ENCODE peak calls at places on chromosomes 6 and 20, in ten cellular contexts. R is glutamatergic neuron; Z is stimulated activated CD4-positive, alpha-beta T cell treated with anti-CD3 and anti-CD28 coated beads, Interleukin-12 subunit alpha, Interleukin-12 subunit beta, amount 100 ng/mL, for 48 hours; L is activated naive CD4-positive, alpha-beta T cell treated with anti-CD3 and anti-CD28 coated beads, Interleukin-2, amount 10 ng/mL, durations not matched to agents 7 days and 5 days; T is AG09319; O is NCI-H187; J is NCI-H1092; N is AG09309; V is WTC11; B is left colon. I is an unnamed sample.

GRCh38 chr6:146354451-146354850 is 189.2 kb upstream of the RAB32 start:
- DNase-seq in R (no peak), Z (no peak), L (no peak), T (no peak), O (no peak), J (no peak), N (no peak), V (no peak), B (no peak), I (no peak)

GRCh38 chr6:158669145-158670035 is 19.5 kb downstream of the SYTL3 start:
- DNase-seq in R (no peak), Z (no peak), L (no peak), T (no peak), O (no peak), J (no peak), N (no peak), V (no peak), B (no peak), I (no peak)

GRCh38 chr20:17344775-17345174 is 117.9 kb downstream of the PCSK2 start:
- DNase-seq in R (no peak), Z (no peak), L (no peak), T (no peak), O (no peak), J (no peak), N (no peak), V (no peak), B (no peak), I (peak)

GRCh38 chr6:26273673-26274595 is 91.1 kb upstream of the BTN3A2 start:
- DNase-seq in R (no peak), Z (no peak), L (peak), T (no peak), O (no peak), J (no peak), N (no peak), V (no peak), B (no peak), I (no peak)

GRCh38 chr6:22017272-22017671 is 279.6 kb downstream of the PRL start:
- DNase-seq in R (no peak), Z (no peak), L (no peak), T (no peak), O (no peak), J (no peak), N (no peak), V (no peak), B (no peak), I (no peak)

GRCh38 chr6:153069897-153070296 is 61.2 kb downstream of the RGS17 start:
- DNase-seq in R (no peak), Z (no peak), L (no peak), T (no peak), O (no peak), J (no peak), N (no peak), V (no peak), B (no peak), I (no peak)

GRCh38 chr6:30763618-30764489 is 19.5 kb upstream of the IER3 start:
- DNase-seq in R (no peak), Z (no peak), L (peak), T (no peak), O (no peak), J (no peak), N (no peak), V (peak), B (no peak), I (no peak)

GRCh38 chr20:51860015-51860882 is 57.9 kb upstream of the SALL4 start:
- DNase-seq in R (no peak), Z (no peak), L (no peak), T (no peak), O (no peak), J (no peak), N (peak), V (no peak), B (peak), I (no peak)

GRCh38 chr20:58294497-58295455 is 14.7 kb upstream of the RAB22A start:
- DNase-seq in R (no peak), Z (no peak), L (no peak), T (no peak), O (no peak), J (no peak), N (no peak), V (no peak), B (no peak), I (no peak)

GRCh38 chr6:37049735-37049989 is 44.2 kb downstream of the FGD2 start:
- DNase-seq in R (no peak), Z (no peak), L (no peak), T (no peak), O (no peak), J (no peak), N (no peak), V (no peak), B (no peak), I (no peak)

GRCh38 chr6:73823046-73823735 is 127.2 kb downstream of the CD109 start:
- DNase-seq in R (no peak), Z (no peak), L (no peak), T (no peak), O (peak), J (peak), N (no peak), V (no peak), B (no peak), I (no peak)

GRCh38 chr20:1800777-1801176 is 94.4 kb upstream of the SIRPA start:
- DNase-seq in R (no peak), Z (no peak), L (no peak), T (no peak), O (no peak), J (no peak), N (no peak), V (no peak), B (no peak), I (no peak)

GRCh38 chr6:157034433-157035230 is 257.5 kb downstream of the ARID1B start:
- DNase-seq in R (no peak), Z (no peak), L (no peak), T (no peak), O (peak), J (no peak), N (no peak), V (no peak), B (no peak), I (no peak)

GRCh38 chr20:63848003-63848911 is 13.0 kb upstream of the ABHD16B start:
- DNase-seq in R (no peak), Z (no peak), L (no peak), T (no peak), O (no peak), J (no peak), N (no peak), V (no peak), B (no peak), I (no peak)

GRCh38 chr6:22657341-22657985 is 88.1 kb downstream of the HDGFL1 start:
- DNase-seq in R (no peak), Z (no peak), L (no peak), T (no peak), O (no peak), J (no peak), N (no peak), V (no peak), B (no peak), I (no peak)

GRCh38 chr6:47116616-47117015 is 74.5 kb upstream of the ADGRF1 start:
- DNase-seq in R (no peak), Z (no peak), L (no peak), T (no peak), O (no peak), J (no peak), N (no peak), V (no peak), B (peak), I (no peak)

GRCh38 chr6:19415605-19416326 is 421.4 kb upstream of the ID4 start:
- DNase-seq in R (no peak), Z (no peak), L (no peak), T (no peak), O (no peak), J (no peak), N (peak), V (no peak), B (no peak), I (no peak)

GRCh38 chr20:42739692-42740091 is 450.0 kb downstream of the PTPRT start:
- DNase-seq in R (no peak), Z (no peak), L (no peak), T (no peak), O (no peak), J (no peak), N (no peak), V (no peak), B (no peak), I (no peak)

GRCh38 chr20:59566631-59567524 is 37.5 kb upstream of the PHACTR3 start:
- DNase-seq in R (no peak), Z (no peak), L (no peak), T (no peak), O (no peak), J (no peak), N (no peak), V (no peak), B (no peak), I (no peak)

GRCh38 chr6:41028618-41029486 is 10.2 kb downstream of the UNC5CL start:
- DNase-seq in R (no peak), Z (peak), L (no peak), T (no peak), O (no peak), J (no peak), N (no peak), V (no peak), B (no peak), I (no peak)

GRCh38 chr6:117711369-117711768 is 36.1 kb downstream of the NUS1 start:
- DNase-seq in R (no peak), Z (no peak), L (peak), T (no peak), O (no peak), J (no peak), N (no peak), V (no peak), B (no peak), I (no peak)

GRCh38 chr6:31907158-31907813 is 5.4 kb upstream of the ZBTB12 start:
- DNase-seq in R (no peak), Z (no peak), L (no peak), T (peak), O (no peak), J (no peak), N (peak), V (no peak), B (no peak), I (no peak)

GRCh38 chr20:61135966-61136365 is 116.1 kb upstream of the CDH4 start:
- DNase-seq in R (no peak), Z (no peak), L (no peak), T (no peak), O (no peak), J (no peak), N (no peak), V (no peak), B (no peak), I (no peak)

GRCh38 chr20:50198716-50199115 is 8.1 kb downstream of the CEBPB start:
- DNase-seq in R (no peak), Z (no peak), L (no peak), T (no peak), O (no peak), J (no peak), N (no peak), V (no peak), B (no peak), I (no peak)

GRCh38 chr20:55232647-55233046 is 757.3 kb downstream of the DOK5 start:
- DNase-seq in R (no peak), Z (no peak), L (no peak), T (no peak), O (no peak), J (no peak), N (no peak), V (no peak), B (no peak), I (no peak)

GRCh38 chr6:99446076-99446475 is 21.0 kb upstream of the PNISR start:
- DNase-seq in R (no peak), Z (no peak), L (no peak), T (no peak), O (no peak), J (no peak), N (no peak), V (no peak), B (no peak), I (no peak)

GRCh38 chr20:51284161-51284560 is 258.4 kb downstream of the NFATC2 start:
- DNase-seq in R (no peak), Z (no peak), L (no peak), T (no peak), O (no peak), J (no peak), N (no peak), V (no peak), B (no peak), I (no peak)

GRCh38 chr6:89675949-89676753 is 37.6 kb upstream of the LYRM2 start:
- DNase-seq in R (no peak), Z (no peak), L (no peak), T (peak), O (no peak), J (no peak), N (no peak), V (no peak), B (no peak), I (no peak)

GRCh38 chr6:148508401-148509151 is 165.9 kb downstream of the SASH1 start:
- DNase-seq in R (no peak), Z (no peak), L (no peak), T (peak), O (no peak), J (no peak), N (no peak), V (no peak), B (no peak), I (no peak)

GRCh38 chr6:153056308-153056707 is 53.8 kb upstream of the MTRF1L start:
- DNase-seq in R (no peak), Z (no peak), L (no peak), T (no peak), O (no peak), J (no peak), N (no peak), V (no peak), B (no peak), I (no peak)

GRCh38 chr6:41334482-41335023 is 855 bp upstream of the NCR2 start:
- DNase-seq in R (peak), Z (no peak), L (no peak), T (no peak), O (no peak), J (no peak), N (no peak), V (no peak), B (no peak), I (peak)

GRCh38 chr6:34232901-34233300 is 3.8 kb upstream of the HMGA1 start:
- DNase-seq in R (no peak), Z (no peak), L (no peak), T (no peak), O (no peak), J (no peak), N (no peak), V (no peak), B (no peak), I (no peak)

GRCh38 chr6:11354019-11354418 is 121.6 kb upstream of the NEDD9 start:
- DNase-seq in R (no peak), Z (peak), L (peak), T (no peak), O (no peak), J (no peak), N (no peak), V (no peak), B (no peak), I (no peak)

GRCh38 chr6:108274546-108274945 is 13.7 kb upstream of the SNX3 start:
- DNase-seq in R (no peak), Z (no peak), L (no peak), T (no peak), O (no peak), J (no peak), N (no peak), V (no peak), B (no peak), I (peak)

GRCh38 chr6:129440691-129441090 is 269.3 kb downstream of the ARHGAP18 start:
- DNase-seq in R (peak), Z (no peak), L (no peak), T (no peak), O (no peak), J (no peak), N (peak), V (no peak), B (no peak), I (no peak)

GRCh38 chr20:31919756-31920155 is 32.1 kb downstream of the PDRG1 start:
- DNase-seq in R (no peak), Z (no peak), L (no peak), T (no peak), O (no peak), J (no peak), N (no peak), V (no peak), B (no peak), I (no peak)

GRCh38 chr20:63290677-63291472 is 2.1 kb upstream of the COL20A1 start:
- DNase-seq in R (peak), Z (peak), L (peak), T (no peak), O (no peak), J (no peak), N (no peak), V (peak), B (peak), I (no peak)